ENCODE peak calls at places on chromosomes 12 and 14, in six cellular contexts. One of them, this sample, is unnamed.

GRCh38 chr12:75334384-75335030 is at the start of gene GLIPR1L1:
- DNase-seq in endodermal cell: peak
- DNase-seq in HCEC 1CT: peak
- DNase-seq in IMR-90: peak
- DNase-seq in stimulated activated CD4-positive, alpha-beta T cell treated with anti-CD3 and anti-CD28 coated beads, Interleukin-1b, Interleukin-23, amount 100 ng/mL, for 24 hours: peak
- DNase-seq in fibroblast of pulmonary artery: peak
- DNase-seq in this sample: peak

GRCh38 chr12:48956279-48957140 is 777 bp downstream of the ARF3 start:
- DNase-seq in endodermal cell: peak
- DNase-seq in HCEC 1CT: peak
- DNase-seq in IMR-90: peak
- DNase-seq in stimulated activated CD4-positive, alpha-beta T cell treated with anti-CD3 and anti-CD28 coated beads, Interleukin-1b, Interleukin-23, amount 100 ng/mL, for 24 hours: no peak
- DNase-seq in fibroblast of pulmonary artery: peak
- DNase-seq in this sample: peak

GRCh38 chr12:98594050-98594853 is 766 bp downstream of the SLC25A3 start:
- DNase-seq in endodermal cell: peak
- DNase-seq in HCEC 1CT: peak
- DNase-seq in IMR-90: no peak
- DNase-seq in stimulated activated CD4-positive, alpha-beta T cell treated with anti-CD3 and anti-CD28 coated beads, Interleukin-1b, Interleukin-23, amount 100 ng/mL, for 24 hours: no peak
- DNase-seq in fibroblast of pulmonary artery: no peak
- DNase-seq in this sample: peak

GRCh38 chr14:92937229-92937937 is 14.4 kb downstream of the CHGA start:
- DNase-seq in endodermal cell: no peak
- DNase-seq in HCEC 1CT: no peak
- DNase-seq in IMR-90: no peak
- DNase-seq in stimulated activated CD4-positive, alpha-beta T cell treated with anti-CD3 and anti-CD28 coated beads, Interleukin-1b, Interleukin-23, amount 100 ng/mL, for 24 hours: no peak
- DNase-seq in fibroblast of pulmonary artery: no peak
- DNase-seq in this sample: no peak

GRCh38 chr12:1471224-1471623 is 123.2 kb downstream of the FBXL14 start:
- DNase-seq in endodermal cell: no peak
- DNase-seq in HCEC 1CT: no peak
- DNase-seq in IMR-90: no peak
- DNase-seq in stimulated activated CD4-positive, alpha-beta T cell treated with anti-CD3 and anti-CD28 coated beads, Interleukin-1b, Interleukin-23, amount 100 ng/mL, for 24 hours: no peak
- DNase-seq in fibroblast of pulmonary artery: no peak
- DNase-seq in this sample: no peak

GRCh38 chr12:49208146-49208545 is 19.3 kb upstream of the TUBA1A start:
- DNase-seq in endodermal cell: no peak
- DNase-seq in HCEC 1CT: no peak
- DNase-seq in IMR-90: no peak
- DNase-seq in stimulated activated CD4-positive, alpha-beta T cell treated with anti-CD3 and anti-CD28 coated beads, Interleukin-1b, Interleukin-23, amount 100 ng/mL, for 24 hours: no peak
- DNase-seq in fibroblast of pulmonary artery: no peak
- DNase-seq in this sample: no peak

GRCh38 chr12:60205500-60205899 is 609.7 kb downstream of the SLC16A7 start:
- DNase-seq in endodermal cell: no peak
- DNase-seq in HCEC 1CT: peak
- DNase-seq in IMR-90: peak
- DNase-seq in stimulated activated CD4-positive, alpha-beta T cell treated with anti-CD3 and anti-CD28 coated beads, Interleukin-1b, Interleukin-23, amount 100 ng/mL, for 24 hours: no peak
- DNase-seq in fibroblast of pulmonary artery: peak
- DNase-seq in this sample: no peak

GRCh38 chr12:119409043-119409442 is 74.5 kb downstream of the CCDC60 start:
- DNase-seq in endodermal cell: no peak
- DNase-seq in HCEC 1CT: no peak
- DNase-seq in IMR-90: no peak
- DNase-seq in stimulated activated CD4-positive, alpha-beta T cell treated with anti-CD3 and anti-CD28 coated beads, Interleukin-1b, Interleukin-23, amount 100 ng/mL, for 24 hours: no peak
- DNase-seq in fibroblast of pulmonary artery: no peak
- DNase-seq in this sample: no peak

GRCh38 chr12:67354322-67354721 is 85.2 kb downstream of the CAND1 start:
- DNase-seq in endodermal cell: no peak
- DNase-seq in HCEC 1CT: no peak
- DNase-seq in IMR-90: peak
- DNase-seq in stimulated activated CD4-positive, alpha-beta T cell treated with anti-CD3 and anti-CD28 coated beads, Interleukin-1b, Interleukin-23, amount 100 ng/mL, for 24 hours: no peak
- DNase-seq in fibroblast of pulmonary artery: peak
- DNase-seq in this sample: no peak

GRCh38 chr14:56608682-56609081 is 29.1 kb downstream of the TMEM260 start:
- DNase-seq in endodermal cell: no peak
- DNase-seq in HCEC 1CT: no peak
- DNase-seq in IMR-90: peak
- DNase-seq in stimulated activated CD4-positive, alpha-beta T cell treated with anti-CD3 and anti-CD28 coated beads, Interleukin-1b, Interleukin-23, amount 100 ng/mL, for 24 hours: no peak
- DNase-seq in fibroblast of pulmonary artery: no peak
- DNase-seq in this sample: no peak

GRCh38 chr14:88831285-88831684 is 6.8 kb downstream of the TTC8 start:
- DNase-seq in endodermal cell: no peak
- DNase-seq in HCEC 1CT: peak
- DNase-seq in IMR-90: peak
- DNase-seq in stimulated activated CD4-positive, alpha-beta T cell treated with anti-CD3 and anti-CD28 coated beads, Interleukin-1b, Interleukin-23, amount 100 ng/mL, for 24 hours: no peak
- DNase-seq in fibroblast of pulmonary artery: peak
- DNase-seq in this sample: no peak

GRCh38 chr12:125185311-125185739 is 120.1 kb downstream of the AACS start:
- DNase-seq in endodermal cell: peak
- DNase-seq in HCEC 1CT: no peak
- DNase-seq in IMR-90: no peak
- DNase-seq in stimulated activated CD4-positive, alpha-beta T cell treated with anti-CD3 and anti-CD28 coated beads, Interleukin-1b, Interleukin-23, amount 100 ng/mL, for 24 hours: no peak
- DNase-seq in fibroblast of pulmonary artery: no peak
- DNase-seq in this sample: no peak

GRCh38 chr12:2488131-2488530 is 306.6 kb upstream of the FKBP4 start:
- DNase-seq in endodermal cell: no peak
- DNase-seq in HCEC 1CT: no peak
- DNase-seq in IMR-90: no peak
- DNase-seq in stimulated activated CD4-positive, alpha-beta T cell treated with anti-CD3 and anti-CD28 coated beads, Interleukin-1b, Interleukin-23, amount 100 ng/mL, for 24 hours: no peak
- DNase-seq in fibroblast of pulmonary artery: no peak
- DNase-seq in this sample: no peak

GRCh38 chr12:19674437-19674836 is 235.1 kb downstream of the AEBP2 start:
- DNase-seq in endodermal cell: no peak
- DNase-seq in HCEC 1CT: no peak
- DNase-seq in IMR-90: no peak
- DNase-seq in stimulated activated CD4-positive, alpha-beta T cell treated with anti-CD3 and anti-CD28 coated beads, Interleukin-1b, Interleukin-23, amount 100 ng/mL, for 24 hours: no peak
- DNase-seq in fibroblast of pulmonary artery: no peak
- DNase-seq in this sample: no peak

GRCh38 chr14:99081880-99082279 is 190.1 kb downstream of the BCL11B start:
- DNase-seq in endodermal cell: no peak
- DNase-seq in HCEC 1CT: no peak
- DNase-seq in IMR-90: no peak
- DNase-seq in stimulated activated CD4-positive, alpha-beta T cell treated with anti-CD3 and anti-CD28 coated beads, Interleukin-1b, Interleukin-23, amount 100 ng/mL, for 24 hours: no peak
- DNase-seq in fibroblast of pulmonary artery: no peak
- DNase-seq in this sample: no peak

GRCh38 chr14:104746951-104747481 is 5.9 kb upstream of the SIVA1 start:
- DNase-seq in endodermal cell: no peak
- DNase-seq in HCEC 1CT: no peak
- DNase-seq in IMR-90: peak
- DNase-seq in stimulated activated CD4-positive, alpha-beta T cell treated with anti-CD3 and anti-CD28 coated beads, Interleukin-1b, Interleukin-23, amount 100 ng/mL, for 24 hours: no peak
- DNase-seq in fibroblast of pulmonary artery: no peak
- DNase-seq in this sample: peak

GRCh38 chr14:93938766-93939303 is 11.7 kb downstream of the FAM181A start:
- DNase-seq in endodermal cell: peak
- DNase-seq in HCEC 1CT: no peak
- DNase-seq in IMR-90: no peak
- DNase-seq in stimulated activated CD4-positive, alpha-beta T cell treated with anti-CD3 and anti-CD28 coated beads, Interleukin-1b, Interleukin-23, amount 100 ng/mL, for 24 hours: no peak
- DNase-seq in fibroblast of pulmonary artery: no peak
- DNase-seq in this sample: no peak

GRCh38 chr14:36718216-36718615 is 56.6 kb downstream of the PAX9 start:
- DNase-seq in endodermal cell: no peak
- DNase-seq in HCEC 1CT: peak
- DNase-seq in IMR-90: no peak
- DNase-seq in stimulated activated CD4-positive, alpha-beta T cell treated with anti-CD3 and anti-CD28 coated beads, Interleukin-1b, Interleukin-23, amount 100 ng/mL, for 24 hours: no peak
- DNase-seq in fibroblast of pulmonary artery: peak
- DNase-seq in this sample: no peak

GRCh38 chr12:113204806-113205205 is 16.5 kb upstream of the TPCN1 start:
- DNase-seq in endodermal cell: no peak
- DNase-seq in HCEC 1CT: no peak
- DNase-seq in IMR-90: no peak
- DNase-seq in stimulated activated CD4-positive, alpha-beta T cell treated with anti-CD3 and anti-CD28 coated beads, Interleukin-1b, Interleukin-23, amount 100 ng/mL, for 24 hours: no peak
- DNase-seq in fibroblast of pulmonary artery: no peak
- DNase-seq in this sample: no peak

GRCh38 chr12:946212-946611 is 3.3 kb downstream of the RAD52 start:
- DNase-seq in endodermal cell: no peak
- DNase-seq in HCEC 1CT: no peak
- DNase-seq in IMR-90: peak
- DNase-seq in stimulated activated CD4-positive, alpha-beta T cell treated with anti-CD3 and anti-CD28 coated beads, Interleukin-1b, Interleukin-23, amount 100 ng/mL, for 24 hours: no peak
- DNase-seq in fibroblast of pulmonary artery: peak
- DNase-seq in this sample: no peak

GRCh38 chr14:78902010-78902623 is 731.9 kb downstream of the NRXN3 start:
- DNase-seq in endodermal cell: peak
- DNase-seq in HCEC 1CT: peak
- DNase-seq in IMR-90: peak
- DNase-seq in stimulated activated CD4-positive, alpha-beta T cell treated with anti-CD3 and anti-CD28 coated beads, Interleukin-1b, Interleukin-23, amount 100 ng/mL, for 24 hours: no peak
- DNase-seq in fibroblast of pulmonary artery: peak
- DNase-seq in this sample: no peak

GRCh38 chr14:73049428-73049827 is 8.9 kb upstream of the RBM25 start:
- DNase-seq in endodermal cell: no peak
- DNase-seq in HCEC 1CT: no peak
- DNase-seq in IMR-90: no peak
- DNase-seq in stimulated activated CD4-positive, alpha-beta T cell treated with anti-CD3 and anti-CD28 coated beads, Interleukin-1b, Interleukin-23, amount 100 ng/mL, for 24 hours: no peak
- DNase-seq in fibroblast of pulmonary artery: no peak
- DNase-seq in this sample: no peak

GRCh38 chr14:38210587-38211257 is 3.0 kb downstream of the SSTR1 start:
- DNase-seq in endodermal cell: peak
- DNase-seq in HCEC 1CT: peak
- DNase-seq in IMR-90: peak
- DNase-seq in stimulated activated CD4-positive, alpha-beta T cell treated with anti-CD3 and anti-CD28 coated beads, Interleukin-1b, Interleukin-23, amount 100 ng/mL, for 24 hours: no peak
- DNase-seq in fibroblast of pulmonary artery: peak
- DNase-seq in this sample: no peak

GRCh38 chr12:4438834-4439596 is 6.6 kb downstream of the FGF6 start:
- DNase-seq in endodermal cell: peak
- DNase-seq in HCEC 1CT: no peak
- DNase-seq in IMR-90: no peak
- DNase-seq in stimulated activated CD4-positive, alpha-beta T cell treated with anti-CD3 and anti-CD28 coated beads, Interleukin-1b, Interleukin-23, amount 100 ng/mL, for 24 hours: no peak
- DNase-seq in fibroblast of pulmonary artery: no peak
- DNase-seq in this sample: no peak

GRCh38 chr12:51025748-51026654 is at the start of gene SLC11A2:
- DNase-seq in endodermal cell: peak
- DNase-seq in HCEC 1CT: peak
- DNase-seq in IMR-90: peak
- DNase-seq in stimulated activated CD4-positive, alpha-beta T cell treated with anti-CD3 and anti-CD28 coated beads, Interleukin-1b, Interleukin-23, amount 100 ng/mL, for 24 hours: peak
- DNase-seq in fibroblast of pulmonary artery: peak
- DNase-seq in this sample: peak

GRCh38 chr12:130202201-130202600 is 39.9 kb downstream of the FZD10 start:
- DNase-seq in endodermal cell: peak
- DNase-seq in HCEC 1CT: no peak
- DNase-seq in IMR-90: no peak
- DNase-seq in stimulated activated CD4-positive, alpha-beta T cell treated with anti-CD3 and anti-CD28 coated beads, Interleukin-1b, Interleukin-23, amount 100 ng/mL, for 24 hours: no peak
- DNase-seq in fibroblast of pulmonary artery: no peak
- DNase-seq in this sample: no peak

GRCh38 chr14:90276627-90277367 is 20.4 kb downstream of the PSMC1 start:
- DNase-seq in endodermal cell: peak
- DNase-seq in HCEC 1CT: peak
- DNase-seq in IMR-90: peak
- DNase-seq in stimulated activated CD4-positive, alpha-beta T cell treated with anti-CD3 and anti-CD28 coated beads, Interleukin-1b, Interleukin-23, amount 100 ng/mL, for 24 hours: no peak
- DNase-seq in fibroblast of pulmonary artery: no peak
- DNase-seq in this sample: no peak

GRCh38 chr12:96811083-96811482 is 96.0 kb upstream of the NEDD1 start:
- DNase-seq in endodermal cell: no peak
- DNase-seq in HCEC 1CT: peak
- DNase-seq in IMR-90: peak
- DNase-seq in stimulated activated CD4-positive, alpha-beta T cell treated with anti-CD3 and anti-CD28 coated beads, Interleukin-1b, Interleukin-23, amount 100 ng/mL, for 24 hours: no peak
- DNase-seq in fibroblast of pulmonary artery: peak
- DNase-seq in this sample: no peak

GRCh38 chr14:75982724-75983358 is 1.0 kb upstream of the TGFB3 start:
- DNase-seq in endodermal cell: no peak
- DNase-seq in HCEC 1CT: peak
- DNase-seq in IMR-90: peak
- DNase-seq in stimulated activated CD4-positive, alpha-beta T cell treated with anti-CD3 and anti-CD28 coated beads, Interleukin-1b, Interleukin-23, amount 100 ng/mL, for 24 hours: no peak
- DNase-seq in fibroblast of pulmonary artery: peak
- DNase-seq in this sample: no peak

GRCh38 chr12:106070611-106071010 is 68.1 kb downstream of the NUAK1 start:
- DNase-seq in endodermal cell: peak
- DNase-seq in HCEC 1CT: no peak
- DNase-seq in IMR-90: no peak
- DNase-seq in stimulated activated CD4-positive, alpha-beta T cell treated with anti-CD3 and anti-CD28 coated beads, Interleukin-1b, Interleukin-23, amount 100 ng/mL, for 24 hours: no peak
- DNase-seq in fibroblast of pulmonary artery: no peak
- DNase-seq in this sample: no peak

GRCh38 chr14:45664668-45665356 is 411.8 kb upstream of the MIS18BP1 start:
- DNase-seq in endodermal cell: peak
- DNase-seq in HCEC 1CT: no peak
- DNase-seq in IMR-90: no peak
- DNase-seq in stimulated activated CD4-positive, alpha-beta T cell treated with anti-CD3 and anti-CD28 coated beads, Interleukin-1b, Interleukin-23, amount 100 ng/mL, for 24 hours: no peak
- DNase-seq in fibroblast of pulmonary artery: no peak
- DNase-seq in this sample: no peak

This sample was measured in spleen.